ENCODE peak calls at places on chromosomes 11 and 22, in seven cellular contexts. One of them, this sample, is unnamed.

GRCh38 chr11:16806791-16807190 is 68.3 kb downstream of the C11orf58 start:
- DNase-seq in GM12878: no peak
- DNase-seq in H1: no peak
- DNase-seq in K562: no peak
- DNase-seq in HCT116: no peak
- DNase-seq in SK-N-SH: no peak
- DNase-seq in HepG2: no peak
- DNase-seq in this sample: no peak

GRCh38 chr11:118241191-118242098 is 10.7 kb downstream of the MPZL3 start:
- DNase-seq in HepG2: peak; percentile 39
- DNase-seq in H1: no peak
- DNase-seq in GM12878: no peak
- DNase-seq in SK-N-SH: no peak
- DNase-seq in HCT116: peak; percentile 95
- DNase-seq in K562: peak; percentile 64
- DNase-seq in this sample: peak; percentile 93

GRCh38 chr22:43197271-43197941 is 10.5 kb upstream of the TTLL12 start:
- DNase-seq in SK-N-SH: no peak
- DNase-seq in K562: no peak
- DNase-seq in HepG2: no peak
- DNase-seq in GM12878: no peak
- DNase-seq in H1: no peak
- DNase-seq in HCT116: no peak
- DNase-seq in this sample: peak; percentile 49

GRCh38 chr22:43378011-43378704 is 33.7 kb upstream of the MPPED1 start:
- DNase-seq in HCT116: no peak
- DNase-seq in GM12878: peak; percentile 63
- DNase-seq in SK-N-SH: no peak
- DNase-seq in H1: no peak
- DNase-seq in HepG2: peak; percentile 97
- DNase-seq in K562: no peak
- DNase-seq in this sample: no peak

GRCh38 chr11:20501971-20502370 is 97.4 kb upstream of the SLC6A5 start:
- DNase-seq in H1: no peak
- DNase-seq in HepG2: no peak
- DNase-seq in K562: no peak
- DNase-seq in SK-N-SH: no peak
- DNase-seq in HCT116: no peak
- DNase-seq in GM12878: no peak
- DNase-seq in this sample: no peak

GRCh38 chr11:678297-678696 is 16.7 kb downstream of the DEAF1 start:
- DNase-seq in HepG2: no peak
- DNase-seq in HCT116: no peak
- DNase-seq in H1: no peak
- DNase-seq in K562: no peak
- DNase-seq in GM12878: no peak
- DNase-seq in SK-N-SH: no peak
- DNase-seq in this sample: no peak

GRCh38 chr11:86637976-86638375 is 34.4 kb downstream of the ME3 start:
- DNase-seq in HCT116: no peak
- DNase-seq in GM12878: no peak
- DNase-seq in SK-N-SH: no peak
- DNase-seq in K562: no peak
- DNase-seq in HepG2: no peak
- DNase-seq in H1: no peak
- DNase-seq in this sample: no peak

GRCh38 chr11:7577883-7578242 is 64.1 kb downstream of the PPFIBP2 start:
- DNase-seq in K562: no peak
- DNase-seq in HepG2: no peak
- DNase-seq in SK-N-SH: peak; percentile 51
- DNase-seq in GM12878: no peak
- DNase-seq in H1: no peak
- DNase-seq in HCT116: no peak
- DNase-seq in this sample: no peak

GRCh38 chr11:133064152-133064877 is 468.0 kb downstream of the OPCML start:
- DNase-seq in HCT116: no peak
- DNase-seq in SK-N-SH: peak; percentile 91
- DNase-seq in K562: peak; percentile 20
- DNase-seq in HepG2: peak; percentile 16
- DNase-seq in GM12878: no peak
- DNase-seq in H1: peak; percentile 67
- DNase-seq in this sample: peak; percentile 57

GRCh38 chr11:74849525-74850391 is 99.1 kb downstream of the XRRA1 start:
- DNase-seq in SK-N-SH: no peak
- DNase-seq in K562: no peak
- DNase-seq in GM12878: no peak
- DNase-seq in H1: peak; percentile 65
- DNase-seq in HCT116: no peak
- DNase-seq in HepG2: peak; percentile 95
- DNase-seq in this sample: no peak

GRCh38 chr22:44112191-44112590 is 68.5 kb upstream of the PARVG start:
- DNase-seq in HCT116: no peak
- DNase-seq in SK-N-SH: no peak
- DNase-seq in HepG2: no peak
- DNase-seq in K562: no peak
- DNase-seq in H1: no peak
- DNase-seq in GM12878: no peak
- DNase-seq in this sample: no peak

GRCh38 chr11:93821617-93822016 is 28.8 kb downstream of the VSTM5 start:
- DNase-seq in H1: no peak
- DNase-seq in HCT116: no peak
- DNase-seq in SK-N-SH: no peak
- DNase-seq in GM12878: no peak
- DNase-seq in HepG2: peak; percentile 29
- DNase-seq in K562: no peak
- DNase-seq in this sample: no peak

GRCh38 chr11:61472282-61472681 is 36.3 kb upstream of the LRRC10B start:
- DNase-seq in GM12878: no peak
- DNase-seq in HepG2: no peak
- DNase-seq in K562: no peak
- DNase-seq in H1: no peak
- DNase-seq in SK-N-SH: no peak
- DNase-seq in HCT116: no peak
- DNase-seq in this sample: no peak

GRCh38 chr11:126720539-126721235 is 279.9 kb downstream of the KIRREL3 start:
- DNase-seq in K562: no peak
- DNase-seq in SK-N-SH: no peak
- DNase-seq in HCT116: no peak
- DNase-seq in HepG2: no peak
- DNase-seq in GM12878: no peak
- DNase-seq in H1: no peak
- DNase-seq in this sample: no peak

GRCh38 chr22:18156878-18157713 is 7.1 kb downstream of the USP18 start:
- DNase-seq in GM12878: no peak
- DNase-seq in SK-N-SH: peak; percentile 83
- DNase-seq in HepG2: peak; percentile 64
- DNase-seq in K562: peak; percentile 75
- DNase-seq in HCT116: peak; percentile 33
- DNase-seq in H1: peak; percentile 54
- DNase-seq in this sample: peak; percentile 72

GRCh38 chr11:118434553-118435232 is 1.6 kb upstream of the KMT2A start:
- DNase-seq in K562: peak; percentile 37
- DNase-seq in HCT116: no peak
- DNase-seq in H1: no peak
- DNase-seq in GM12878: no peak
- DNase-seq in HepG2: no peak
- DNase-seq in SK-N-SH: no peak
- DNase-seq in this sample: peak; percentile 57

GRCh38 chr11:63845305-63845704 is 6.4 kb downstream of the MARK2 start:
- DNase-seq in K562: no peak
- DNase-seq in HepG2: peak; percentile 39
- DNase-seq in GM12878: no peak
- DNase-seq in SK-N-SH: no peak
- DNase-seq in HCT116: no peak
- DNase-seq in H1: no peak
- DNase-seq in this sample: peak; percentile 61

GRCh38 chr22:46933040-46933439 is 170.6 kb downstream of the TBC1D22A start:
- DNase-seq in HCT116: no peak
- DNase-seq in HepG2: no peak
- DNase-seq in K562: no peak
- DNase-seq in H1: no peak
- DNase-seq in SK-N-SH: no peak
- DNase-seq in GM12878: no peak
- DNase-seq in this sample: no peak

GRCh38 chr22:46929689-46930225 is 167.3 kb downstream of the TBC1D22A start:
- DNase-seq in K562: no peak
- DNase-seq in HepG2: no peak
- DNase-seq in GM12878: no peak
- DNase-seq in HCT116: no peak
- DNase-seq in H1: no peak
- DNase-seq in SK-N-SH: no peak
- DNase-seq in this sample: no peak

GRCh38 chr22:46931881-46932280 is 169.4 kb downstream of the TBC1D22A start:
- DNase-seq in HepG2: no peak
- DNase-seq in SK-N-SH: no peak
- DNase-seq in H1: no peak
- DNase-seq in HCT116: no peak
- DNase-seq in K562: no peak
- DNase-seq in GM12878: no peak
- DNase-seq in this sample: no peak

GRCh38 chr22:46933526-46933925 is 171.1 kb downstream of the TBC1D22A start:
- DNase-seq in SK-N-SH: no peak
- DNase-seq in H1: no peak
- DNase-seq in HCT116: no peak
- DNase-seq in K562: no peak
- DNase-seq in GM12878: no peak
- DNase-seq in HepG2: no peak
- DNase-seq in this sample: no peak

GRCh38 chr22:46931414-46931813 is 169.0 kb downstream of the TBC1D22A start:
- DNase-seq in HepG2: no peak
- DNase-seq in HCT116: peak; percentile 10
- DNase-seq in K562: no peak
- DNase-seq in H1: no peak
- DNase-seq in GM12878: no peak
- DNase-seq in SK-N-SH: no peak
- DNase-seq in this sample: peak; percentile 55
- TF ChIP-seq JUND in HepG2: no peak
- TF ChIP-seq JUND in HCT116: no peak
- TF ChIP-seq JUND in K562: no peak
- TF ChIP-seq JUND in H1: no peak
- TF ChIP-seq JUND in GM12878: no peak
- TF ChIP-seq JUND in SK-N-SH: no peak
- TF ChIP-seq JUND in this sample: no peak

GRCh38 chr11:1893581-1894359 is 2.1 kb upstream of the PRR33 start:
- DNase-seq in K562: no peak
- DNase-seq in HCT116: no peak
- DNase-seq in GM12878: no peak
- DNase-seq in SK-N-SH: no peak
- DNase-seq in HepG2: no peak
- DNase-seq in H1: no peak
- DNase-seq in this sample: no peak

GRCh38 chr11:1899100-1899499 is 7.4 kb upstream of the PRR33 start:
- DNase-seq in K562: no peak
- DNase-seq in HepG2: no peak
- DNase-seq in HCT116: no peak
- DNase-seq in H1: no peak
- DNase-seq in GM12878: no peak
- DNase-seq in SK-N-SH: no peak
- DNase-seq in this sample: no peak

GRCh38 chr11:1896468-1896867 is 4.8 kb upstream of the PRR33 start:
- DNase-seq in H1: no peak
- DNase-seq in GM12878: no peak
- DNase-seq in K562: no peak
- DNase-seq in HCT116: no peak
- DNase-seq in SK-N-SH: no peak
- DNase-seq in HepG2: no peak
- DNase-seq in this sample: no peak

GRCh38 chr11:1899686-1900085 is 8.0 kb upstream of the PRR33 start:
- DNase-seq in H1: no peak
- DNase-seq in K562: no peak
- DNase-seq in HepG2: no peak
- DNase-seq in GM12878: no peak
- DNase-seq in SK-N-SH: no peak
- DNase-seq in HCT116: no peak
- DNase-seq in this sample: no peak

GRCh38 chr11:1896895-1897294 is 5.2 kb upstream of the PRR33 start:
- DNase-seq in K562: no peak
- DNase-seq in HCT116: no peak
- DNase-seq in HepG2: no peak
- DNase-seq in H1: no peak
- DNase-seq in SK-N-SH: no peak
- DNase-seq in GM12878: no peak
- DNase-seq in this sample: no peak
- TF ChIP-seq JUND in K562: no peak
- TF ChIP-seq JUND in HCT116: no peak
- TF ChIP-seq JUND in HepG2: no peak
- TF ChIP-seq JUND in H1: no peak
- TF ChIP-seq JUND in SK-N-SH: no peak
- TF ChIP-seq JUND in GM12878: no peak
- TF ChIP-seq JUND in this sample: no peak

DNA sequence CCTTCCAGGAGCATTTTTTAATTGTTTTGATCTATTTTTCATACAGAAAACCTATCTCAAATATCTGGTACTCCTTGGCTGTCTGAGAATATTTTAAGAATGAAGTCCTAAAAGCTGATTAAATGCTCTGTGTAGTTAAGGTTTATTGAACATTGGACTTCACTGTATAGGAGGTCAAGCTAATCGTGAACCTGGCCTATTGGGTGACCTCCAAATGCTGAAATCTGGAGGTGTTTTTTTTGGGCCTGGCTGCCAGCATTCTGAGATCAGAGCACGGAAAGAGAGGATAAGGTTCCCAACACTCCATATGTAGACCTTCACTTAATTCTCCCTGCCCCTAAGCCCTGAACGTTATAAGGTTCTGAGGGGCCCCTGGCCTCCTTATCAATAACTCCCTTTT is 8.3 kb downstream of the IL17RA start:
- DNase-seq in HCT116: no peak
- DNase-seq in SK-N-SH: no peak
- DNase-seq in HepG2: no peak
- DNase-seq in K562: no peak
- DNase-seq in H1: no peak
- DNase-seq in GM12878: no peak
- DNase-seq in this sample: no peak
- TF ChIP-seq JUND in HCT116: no peak
- TF ChIP-seq JUND in SK-N-SH: no peak
- TF ChIP-seq JUND in HepG2: no peak
- TF ChIP-seq JUND in K562: no peak
- TF ChIP-seq JUND in H1: no peak
- TF ChIP-seq JUND in GM12878: no peak
- TF ChIP-seq JUND in this sample: no peak

GRCh38 chr22:23501708-23502107 is 78.4 kb downstream of the IGLL1 start:
- DNase-seq in H1: no peak
- DNase-seq in HepG2: no peak
- DNase-seq in GM12878: no peak
- DNase-seq in K562: no peak
- DNase-seq in HCT116: no peak
- DNase-seq in SK-N-SH: peak; percentile 40
- DNase-seq in this sample: no peak

GRCh38 chr22:23500508-23501208 is 79.4 kb downstream of the IGLL1 start:
- DNase-seq in GM12878: no peak
- DNase-seq in HepG2: no peak
- DNase-seq in HCT116: no peak
- DNase-seq in K562: no peak
- DNase-seq in SK-N-SH: peak; percentile 87
- DNase-seq in H1: no peak
- DNase-seq in this sample: no peak

GRCh38 chr22:23503142-23503541 is 76.9 kb downstream of the IGLL1 start:
- DNase-seq in HepG2: no peak
- DNase-seq in GM12878: no peak
- DNase-seq in K562: no peak
- DNase-seq in HCT116: no peak
- DNase-seq in SK-N-SH: peak; percentile 8
- DNase-seq in H1: no peak
- DNase-seq in this sample: no peak

GRCh38 chr22:23499845-23500500 is 80.1 kb downstream of the IGLL1 start:
- DNase-seq in SK-N-SH: no peak
- DNase-seq in HCT116: no peak
- DNase-seq in K562: no peak
- DNase-seq in HepG2: no peak
- DNase-seq in GM12878: no peak
- DNase-seq in H1: no peak
- DNase-seq in this sample: no peak

GRCh38 chr22:23501244-23501643 is 78.8 kb downstream of the IGLL1 start:
- DNase-seq in K562: no peak
- DNase-seq in SK-N-SH: no peak
- DNase-seq in GM12878: no peak
- DNase-seq in H1: no peak
- DNase-seq in HCT116: no peak
- DNase-seq in HepG2: no peak
- DNase-seq in this sample: no peak
- TF ChIP-seq JUND in K562: no peak
- TF ChIP-seq JUND in SK-N-SH: no peak
- TF ChIP-seq JUND in GM12878: no peak
- TF ChIP-seq JUND in H1: no peak
- TF ChIP-seq JUND in HCT116: no peak
- TF ChIP-seq JUND in HepG2: no peak
- TF ChIP-seq JUND in this sample: no peak

This sample was measured in T47D.